ENCODE peak calls at places on chromosomes 6 and 20, in nine cellular contexts. B is lower leg skin, I is K562, P is suprapubic skin, V is IMR-90, T is tibial nerve, Q is GM12878, A is thyroid gland, N is NB4. J is an unnamed sample.

GRCh38 chr6:97774973-97775372 is 492.0 kb upstream of the MMS22L start:
- DNase-seq in T (no peak), N (no peak), V (no peak), B (no peak), I (no peak), A (no peak), P (no peak), Q (no peak), J (no peak)

GRCh38 chr6:150599199-150600002 is at the start of gene PLEKHG1:
- DNase-seq in Q (no peak), P (peak), B (peak), A (peak), N (peak), T (peak), I (peak), V (no peak), J (peak)

GRCh38 chr20:2210646-2211556 is 84.9 kb upstream of the TGM3 start:
- DNase-seq in N (peak), B (no peak), A (no peak), T (no peak), Q (no peak), P (no peak), I (peak), V (peak), J (peak)

GRCh38 chr6:130593200-130593599 is 227.4 kb downstream of the TMEM200A start:
- DNase-seq in P (no peak), T (no peak), A (no peak), N (no peak), Q (peak), B (no peak), I (no peak), V (no peak), J (no peak)

GRCh38 chr6:34285571-34285970 is 36.8 kb upstream of the SMIM29 start:
- DNase-seq in B (no peak), Q (no peak), N (no peak), I (no peak), T (no peak), P (no peak), V (no peak), A (no peak), J (no peak)

GRCh38 chr6:141418076-141418475 is 714.6 kb upstream of the GJE1 start:
- DNase-seq in B (no peak), V (no peak), T (no peak), P (no peak), A (no peak), I (no peak), Q (no peak), N (no peak), J (no peak)

GRCh38 chr6:31729979-31730630 is 1.0 kb upstream of the DDAH2 start:
- DNase-seq in N (peak), T (peak), A (peak), V (peak), B (peak), P (peak), I (peak), Q (no peak), J (peak)

GRCh38 chr6:142771162-142771561 is 173.8 kb downstream of the HIVEP2 start:
- DNase-seq in A (no peak), I (no peak), B (no peak), N (no peak), P (no peak), Q (no peak), V (no peak), T (no peak), J (no peak)

GRCh38 chr6:26318459-26319404 is 46.3 kb upstream of the BTN3A2 start:
- DNase-seq in A (no peak), V (no peak), I (peak), Q (no peak), B (no peak), N (no peak), P (no peak), T (no peak), J (no peak)

GRCh38 chr6:32940656-32941411 is at the start of gene HLA-DMB:
- DNase-seq in I (peak), V (peak), Q (peak), T (no peak), N (peak), A (peak), B (peak), P (no peak), J (peak)

GRCh38 chr20:31687777-31688176 is 34.9 kb downstream of the BCL2L1 start:
- DNase-seq in B (no peak), V (no peak), N (no peak), A (no peak), P (no peak), T (no peak), Q (no peak), I (no peak), J (no peak)

GRCh38 chr6:30688569-30688968 is 2.1 kb upstream of the PPP1R18 start:
- DNase-seq in Q (no peak), P (no peak), A (no peak), V (no peak), N (no peak), B (no peak), I (no peak), T (no peak), J (no peak)

GRCh38 chr6:14037402-14038277 is 79.9 kb upstream of the CD83 start:
- DNase-seq in P (no peak), V (peak), A (no peak), N (no peak), I (peak), Q (no peak), B (no peak), T (no peak), J (no peak)

GRCh38 chr20:13286052-13286451 is 65.0 kb downstream of the ISM1 start:
- DNase-seq in I (no peak), A (peak), V (no peak), B (no peak), N (no peak), Q (no peak), P (no peak), T (no peak), J (no peak)

GRCh38 chr6:55395836-55396235 is 68.6 kb downstream of the GFRAL start:
- DNase-seq in P (no peak), A (no peak), V (peak), I (no peak), B (no peak), N (no peak), T (no peak), Q (no peak), J (no peak)

GRCh38 chr6:53795254-53795701 is 473 bp downstream of the LRRC1 start:
- DNase-seq in P (no peak), N (no peak), I (no peak), A (no peak), V (no peak), Q (no peak), B (no peak), T (no peak), J (no peak)

GRCh38 chr6:34560366-34561226 is 4.5 kb upstream of the SPDEF start:
- DNase-seq in T (no peak), V (peak), P (no peak), N (peak), I (peak), A (no peak), Q (no peak), B (no peak), J (peak)

GRCh38 chr6:20644667-20645370 is 110.6 kb downstream of the CDKAL1 start:
- DNase-seq in V (peak), Q (no peak), T (no peak), A (no peak), N (no peak), I (no peak), P (no peak), B (no peak), J (no peak)

GRCh38 chr6:110509617-110510231 is 33.3 kb upstream of the SLC22A16 start:
- DNase-seq in B (peak), N (peak), I (peak), P (no peak), T (no peak), V (peak), Q (no peak), A (no peak), J (no peak)

GRCh38 chr6:164826831-164827468 is 482.5 kb downstream of the C6orf118 start:
- DNase-seq in T (no peak), Q (no peak), A (no peak), P (no peak), B (no peak), I (no peak), N (no peak), V (no peak), J (no peak)

GRCh38 chr6:20056350-20056992 is 155.8 kb downstream of the MBOAT1 start:
- DNase-seq in T (no peak), Q (peak), A (peak), I (peak), N (peak), V (peak), B (no peak), P (no peak), J (peak)

GRCh38 chr20:11008444-11008843 is 334.6 kb upstream of the JAG1 start:
- DNase-seq in N (no peak), A (no peak), P (no peak), B (no peak), Q (no peak), T (no peak), I (no peak), V (no peak), J (no peak)

GRCh38 chr6:164962805-164963204 is 346.6 kb downstream of the C6orf118 start:
- DNase-seq in T (no peak), Q (no peak), B (no peak), P (no peak), A (no peak), N (no peak), I (no peak), V (no peak), J (no peak)

GRCh38 chr20:38806855-38807655 is 1.6 kb downstream of the PPP1R16B start:
- DNase-seq in B (no peak), N (peak), I (no peak), V (no peak), T (no peak), A (no peak), P (no peak), Q (no peak), J (no peak)

GRCh38 chr20:34324541-34324940 is 21.4 kb upstream of the AHCY start:
- DNase-seq in T (no peak), A (no peak), I (no peak), P (no peak), B (no peak), V (no peak), N (no peak), Q (no peak), J (no peak)

GRCh38 chr20:63214514-63214913 is 1.4 kb downstream of the YTHDF1 start:
- DNase-seq in Q (no peak), P (no peak), I (no peak), N (no peak), T (no peak), A (no peak), B (no peak), V (no peak), J (no peak)

GRCh38 chr20:63217706-63218105 is 1.8 kb upstream of the YTHDF1 start:
- DNase-seq in I (no peak), P (no peak), V (no peak), B (no peak), A (peak), T (no peak), Q (no peak), N (no peak), J (peak)

GRCh38 chr20:63216849-63217471 is 1.0 kb upstream of the YTHDF1 start:
- DNase-seq in P (no peak), I (no peak), T (no peak), Q (no peak), B (no peak), A (no peak), V (no peak), N (no peak), J (no peak)

GRCh38 chr20:63216041-63216848 is at the start of gene YTHDF1:
- DNase-seq in V (peak), N (peak), P (peak), A (peak), Q (peak), I (peak), T (peak), B (peak), J (peak)

GRCh38 chr20:63215101-63216040 is 560 bp downstream of the YTHDF1 start:
- DNase-seq in V (peak), Q (no peak), I (peak), P (no peak), B (no peak), N (peak), A (peak), T (no peak), J (peak)
- TF ChIP-seq POLR2A in V (peak), Q (no peak), I (no peak), P (no peak), B (no peak), N (no peak), A (peak), T (no peak), J (no peak)

GRCh38 chr6:113632220-113632864 is 224.8 kb upstream of the MARCKS start:
- DNase-seq in I (no peak), A (no peak), Q (peak), V (peak), T (no peak), P (peak), B (peak), N (no peak), J (no peak)
- TF ChIP-seq POLR2A in I (no peak), A (no peak), Q (peak), V (peak), T (no peak), P (no peak), B (no peak), N (no peak), J (no peak)

GRCh38 chr6:156803353-156803752 is 26.2 kb downstream of the ARID1B start:
- DNase-seq in Q (no peak), P (no peak), A (no peak), N (no peak), I (no peak), B (no peak), T (no peak), V (no peak), J (no peak)
- TF ChIP-seq POLR2A in Q (no peak), P (no peak), A (no peak), N (no peak), I (no peak), B (no peak), T (no peak), V (no peak), J (no peak)

DNA sequence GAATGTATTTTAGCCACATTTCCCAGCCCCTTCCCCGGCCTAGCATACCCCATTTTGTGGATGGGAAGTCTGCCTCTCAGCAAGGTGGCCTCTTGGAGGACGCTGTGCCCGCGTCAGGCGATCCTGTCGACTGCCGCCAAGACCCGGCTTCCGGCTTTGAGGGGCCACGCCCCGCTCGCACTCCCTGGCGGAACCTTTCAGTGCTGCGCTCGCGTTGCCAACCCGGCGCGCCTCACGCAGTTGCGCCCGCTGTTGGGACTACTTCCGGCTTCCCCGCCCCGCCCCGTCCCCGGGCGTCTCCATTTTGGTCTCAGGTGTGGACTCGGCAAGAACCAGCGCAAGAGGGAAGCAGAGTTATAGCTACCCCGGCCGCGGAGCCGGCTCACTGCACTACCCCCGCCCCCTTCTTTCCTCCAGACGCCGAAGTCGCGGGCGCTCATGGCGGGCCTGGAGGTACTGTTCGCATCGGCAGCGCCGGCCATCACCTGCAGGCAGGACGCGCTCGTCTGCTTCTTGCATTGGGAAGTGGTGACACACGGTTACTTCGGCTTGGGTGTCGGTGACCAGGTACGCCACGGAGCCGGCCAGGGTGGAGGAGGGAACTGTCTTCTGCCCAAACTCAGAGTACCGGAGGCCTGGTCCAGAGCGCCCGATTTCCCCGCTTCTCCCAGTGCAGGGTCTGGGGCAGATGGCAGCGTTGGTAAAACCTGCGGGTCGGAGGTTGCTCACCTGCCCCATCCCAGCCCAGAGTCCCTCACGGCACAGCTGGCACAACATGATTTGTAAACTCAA is at the start of gene PSMF1:
- DNase-seq in B (peak), A (peak), I (peak), P (peak), N (peak), T (peak), V (peak), Q (peak), J (peak)
- TF ChIP-seq POLR2A in B (no peak), A (peak), I (peak), P (no peak), N (peak), T (peak), V (peak), Q (peak), J (peak)